ENCODE peak calls at places on chromosomes 7 and 10, in nine cellular contexts. L is activated CD4-positive, alpha-beta T cell treated with anti-CD3 and anti-CD28 coated beads, Interleukin-2, amount 50 U/mL, for 48 hours; D is sigmoid colon; S is amniotic epithelial cell; A is sciatic nerve; R is activated T-helper 2 cell treated with anti-CD3 and anti-CD28 coated beads, Interferon-gamma antibody, Interleukin-2, Interleukin-4, amounts not matched to agents 10 μg/mL and 5 μg/mL and 100 μg/mL, durations not matched to agents 14 hours and 24 hours and 36 hours; V is cardiac fibroblast; M is activated CD8-positive, alpha-beta memory T cell treated with anti-CD3 and anti-CD28 coated beads for 48 hours; U is EL. O is an unnamed sample.
A peak's percentile ranks its signal among the peaks of the same experiment; 100 is the strongest.

GRCh38 chr10:84763965-84764364 is 435.6 kb downstream of the CCSER2 start:
- DNase-seq in L (no peak), A (no peak), U (no peak), V (no peak), R (no peak), S (no peak), M (no peak), D (no peak), O (no peak)

GRCh38 chr7:142855756-142856564 is 1.1 kb downstream of the EPHB6 start:
- DNase-seq in A (no peak), L (no peak), S (peak; percentile 32), R (no peak), D (peak; percentile 90), M (no peak), U (peak; percentile 8), V (peak; percentile 74), O (no peak)

GRCh38 chr7:94129443-94130140 is 125.4 kb upstream of the BET1 start:
- DNase-seq in S (peak; percentile 97), L (no peak), D (no peak), M (no peak), U (peak; percentile 93), R (no peak), V (peak; percentile 83), A (no peak), O (no peak)

GRCh38 chr7:117682681-117683385 is 190.4 kb downstream of the CTTNBP2 start:
- DNase-seq in L (no peak), V (peak; percentile 28), A (no peak), M (no peak), S (peak; percentile 93), R (no peak), U (no peak), D (no peak), O (no peak)

GRCh38 chr10:3886666-3887251 is 101.8 kb upstream of the KLF6 start:
- DNase-seq in V (peak; percentile 93), A (no peak), L (no peak), R (no peak), D (peak; percentile 89), M (no peak), U (peak; percentile 97), S (peak; percentile 97), O (no peak)

GRCh38 chr10:100020161-100020882 is 10.6 kb upstream of the DNMBP start:
- DNase-seq in A (no peak), L (no peak), R (no peak), M (no peak), V (no peak), D (no peak), U (no peak), S (no peak), O (no peak)

GRCh38 chr7:19118896-19119301 is 1.5 kb upstream of the TWIST1 start:
- DNase-seq in R (no peak), V (no peak), U (peak; percentile 52), A (peak; percentile 53), D (no peak), S (no peak), L (peak; percentile 2), M (no peak), O (no peak)

GRCh38 chr7:150969483-150969874 is 8.6 kb downstream of the KCNH2 start:
- DNase-seq in D (no peak), M (no peak), L (no peak), A (no peak), S (no peak), R (no peak), V (no peak), U (no peak), O (no peak)

GRCh38 chr7:101162551-101163280 is 2.7 kb downstream of the VGF start:
- DNase-seq in L (no peak), R (no peak), U (peak; percentile 68), V (peak; percentile 57), D (no peak), M (no peak), S (peak; percentile 40), A (no peak), O (no peak)

GRCh38 chr7:81990395-81990794 is 220.5 kb upstream of the HGF start:
- DNase-seq in U (peak; percentile 48), V (peak; percentile 49), S (peak; percentile 31), A (no peak), M (no peak), R (no peak), D (no peak), L (no peak), O (no peak)

GRCh38 chr10:19908991-19909699 is 92.9 kb downstream of the PLXDC2 start:
- DNase-seq in R (no peak), S (peak; percentile 35), M (no peak), D (no peak), V (no peak), A (no peak), L (no peak), U (no peak), O (no peak)

GRCh38 chr7:32164341-32164996 is 94.3 kb upstream of the PDE1C start:
- DNase-seq in V (peak; percentile 77), L (no peak), U (peak; percentile 89), D (no peak), R (no peak), M (no peak), S (peak; percentile 33), A (no peak), O (no peak)

GRCh38 chr7:106770191-106770590 is 94.9 kb upstream of the PIK3CG start:
- DNase-seq in D (no peak), A (no peak), U (peak; percentile 88), M (no peak), S (peak; percentile 91), V (peak; percentile 66), L (no peak), R (no peak), O (no peak)

GRCh38 chr7:93014410-93014809 is 103.4 kb downstream of the SAMD9 start:
- DNase-seq in S (no peak), U (no peak), L (no peak), M (no peak), R (no peak), D (no peak), V (peak; percentile 17), A (no peak), O (no peak)

GRCh38 chr7:29990931-29991330 is 1.3 kb upstream of the SCRN1 start:
- DNase-seq in L (no peak), R (no peak), S (no peak), M (no peak), A (no peak), D (no peak), V (no peak), U (no peak), O (no peak)

GRCh38 chr7:137870684-137871083 is 23.9 kb upstream of the DGKI start:
- DNase-seq in S (peak; percentile 53), M (no peak), U (no peak), A (no peak), V (no peak), R (no peak), D (no peak), L (no peak), O (no peak)

GRCh38 chr7:101733713-101734475 is 83.5 kb upstream of the CUX1 start:
- DNase-seq in S (peak; percentile 80), L (no peak), R (no peak), D (no peak), M (no peak), V (peak; percentile 72), U (peak; percentile 48), A (no peak), O (no peak)

GRCh38 chr7:1610678-1611302 is 41.0 kb upstream of the PSMG3 start:
- DNase-seq in V (no peak), U (no peak), A (no peak), D (no peak), R (no peak), M (no peak), L (no peak), S (no peak), O (no peak)

GRCh38 chr7:134562136-134562535 is 13.2 kb downstream of the AKR1B15 start:
- DNase-seq in S (peak; percentile 95), D (no peak), A (no peak), M (no peak), R (no peak), L (no peak), V (peak; percentile 54), U (no peak), O (no peak)

GRCh38 chr10:71217266-71218045 is 5.1 kb downstream of the UNC5B start:
- DNase-seq in R (no peak), A (peak; percentile 70), S (no peak), M (no peak), V (no peak), U (peak; percentile 24), D (no peak), L (no peak), O (no peak)

GRCh38 chr7:27361522-27361921 is 118.9 kb downstream of the EVX1 start:
- DNase-seq in V (no peak), S (no peak), D (no peak), U (no peak), M (no peak), L (no peak), R (no peak), A (no peak), O (no peak)

GRCh38 chr10:27724287-27724686 is 21.3 kb downstream of the MKX start:
- DNase-seq in V (no peak), D (no peak), U (peak; percentile 57), A (no peak), M (no peak), R (no peak), L (no peak), S (no peak), O (no peak)

GRCh38 chr7:10429031-10429430 is 544.6 kb upstream of the PHF14 start:
- DNase-seq in V (no peak), A (no peak), L (no peak), D (no peak), S (no peak), U (no peak), R (no peak), M (no peak), O (no peak)

GRCh38 chr7:11232462-11232861 is 258.8 kb downstream of the PHF14 start:
- DNase-seq in V (no peak), L (no peak), D (no peak), R (no peak), M (no peak), A (no peak), S (peak; percentile 3), U (peak; percentile 37), O (no peak)

GRCh38 chr10:64537931-64538330 is 1016.7 kb downstream of the REEP3 start:
- DNase-seq in V (no peak), M (no peak), R (no peak), L (no peak), U (no peak), S (no peak), A (no peak), D (no peak), O (no peak)

GRCh38 chr10:60615551-60615950 is 162.7 kb upstream of the CDK1 start:
- DNase-seq in U (no peak), D (no peak), V (no peak), S (no peak), M (no peak), A (no peak), R (no peak), L (no peak), O (no peak)

GRCh38 chr10:46292573-46293023 is 5.8 kb downstream of the ANTXRL start:
- DNase-seq in L (no peak), R (no peak), S (no peak), M (no peak), A (peak; percentile 19), V (no peak), U (no peak), D (no peak), O (no peak)

GRCh38 chr10:77636286-77636966 is 1.2 kb downstream of the KCNMA1 start:
- DNase-seq in U (peak; percentile 50), A (no peak), M (no peak), R (no peak), L (no peak), D (no peak), S (no peak), V (no peak), O (no peak)

GRCh38 chr7:51732066-51732465 is 415.5 kb upstream of the COBL start:
- DNase-seq in L (no peak), M (no peak), R (no peak), A (no peak), S (no peak), V (no peak), U (no peak), D (no peak), O (no peak)

GRCh38 chr10:3805791-3806381 is 20.9 kb upstream of the KLF6 start:
- DNase-seq in S (peak; percentile 49), U (peak; percentile 88), V (peak; percentile 89), A (no peak), M (no peak), D (peak; percentile 81), R (peak; percentile 42), L (peak; percentile 44), O (peak; percentile 46)

GRCh38 chr7:140423501-140423900 is 19.6 kb downstream of the RAB19 start:
- DNase-seq in R (no peak), V (no peak), A (no peak), L (no peak), S (no peak), U (no peak), D (no peak), M (no peak), O (no peak)

O was measured in GOT3.